ENCODE peak calls at places on chromosome 11, in ten cellular contexts. D, T, Z, E, U, W, Y, G, L and P are unnamed samples.

GRCh38 chr11:13781153-13781552 is 112.7 kb downstream of the FAR1 start:
- DNase-seq in L (no peak), W (peak; percentile 4), Z (no peak), T (no peak), Y (no peak), D (no peak), E (no peak), G (no peak), U (no peak), P (peak; percentile 37)

GRCh38 chr11:119726585-119727522 is 2.1 kb downstream of the NECTIN1 start:
- DNase-seq in Y (no peak), G (no peak), D (no peak), T (no peak), U (peak; percentile 43), E (no peak), Z (no peak), L (no peak), W (no peak), P (no peak)

GRCh38 chr11:118928870-118929495 is 3.3 kb upstream of the BCL9L start:
- DNase-seq in W (peak; percentile 64), Z (no peak), T (peak; percentile 53), G (peak; percentile 58), D (peak; percentile 64), U (peak; percentile 78), L (peak; percentile 81), Y (peak; percentile 47), E (peak; percentile 79), P (peak; percentile 65)

GRCh38 chr11:3193373-3194015 is 25.1 kb downstream of the MRGPRG start:
- DNase-seq in Z (peak; percentile 4), L (no peak), G (no peak), T (no peak), Y (no peak), U (no peak), E (no peak), D (no peak), W (no peak), P (no peak)

GRCh38 chr11:3995307-3995706 is 99.3 kb upstream of the RRM1 start:
- DNase-seq in Z (no peak), L (no peak), Y (no peak), T (no peak), D (no peak), U (no peak), E (no peak), G (no peak), W (no peak), P (no peak)

GRCh38 chr11:126090452-126090851 is 27.8 kb upstream of the CDON start:
- DNase-seq in U (no peak), L (no peak), Z (no peak), W (no peak), G (no peak), D (no peak), E (no peak), Y (no peak), T (no peak), P (no peak)

GRCh38 chr11:94975599-94975998 is 2.1 kb downstream of the KDM4D start:
- DNase-seq in Z (no peak), W (no peak), D (no peak), Y (no peak), E (no peak), G (no peak), T (no peak), U (no peak), L (no peak), P (no peak)

GRCh38 chr11:27215471-27216267 is 147.3 kb downstream of the CCDC34 start:
- DNase-seq in W (no peak), E (peak; percentile 88), G (no peak), D (peak; percentile 42), Z (no peak), T (no peak), L (peak; percentile 63), U (peak; percentile 26), Y (no peak), P (no peak)

GRCh38 chr11:125621995-125622394 is 3.0 kb upstream of the CHEK1 start:
- DNase-seq in L (no peak), T (peak; percentile 76), U (no peak), Y (peak; percentile 63), W (peak; percentile 7), Z (no peak), D (peak; percentile 55), G (no peak), E (peak; percentile 37), P (peak; percentile 60)

GRCh38 chr11:12723410-12724297 is 49.4 kb downstream of the TEAD1 start:
- DNase-seq in T (peak; percentile 41), U (peak; percentile 29), L (no peak), E (peak; percentile 39), Z (peak; percentile 18), W (peak; percentile 82), D (peak; percentile 29), G (peak; percentile 81), Y (peak; percentile 32), P (peak; percentile 98)

GRCh38 chr11:62125881-62126280 is 2.1 kb downstream of the INCENP start:
- DNase-seq in U (no peak), W (no peak), E (no peak), T (no peak), Z (no peak), L (no peak), G (no peak), Y (no peak), D (no peak), P (no peak)
- H3K4me3 ChIP-seq in U (no peak overlapping the region), W (no peak overlapping the region), E (no peak overlapping the region), T (peak overlapping the region; percentile 80), Z (no peak overlapping the region), L (no peak overlapping the region), G (no peak overlapping the region), Y (no peak overlapping the region), D (no peak overlapping the region), P (no peak overlapping the region)

DNA sequence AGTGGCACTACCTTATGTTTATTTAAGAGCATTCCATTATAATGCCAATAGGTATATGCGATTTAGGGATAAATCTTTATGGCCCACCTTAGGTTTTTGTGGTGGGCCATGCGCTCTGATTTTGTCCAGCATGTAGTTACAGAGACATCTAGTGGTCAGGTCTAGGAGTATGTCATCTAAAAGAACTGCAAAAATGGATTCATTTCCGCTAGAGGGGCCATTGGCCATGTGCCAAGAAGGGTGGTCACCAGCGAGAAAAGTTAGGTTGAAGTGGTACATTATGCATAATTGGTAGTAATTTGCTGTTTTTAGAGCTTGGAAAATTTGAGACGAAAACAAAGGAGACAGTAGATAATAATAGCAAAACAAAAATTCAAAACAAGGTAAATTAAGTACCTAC is 27.7 kb downstream of the LRRC4C start:
- DNase-seq in T (no peak), G (no peak), W (peak; percentile 3), L (no peak), U (no peak), Y (no peak), Z (no peak), E (no peak), D (no peak), P (no peak)
- TF ChIP-seq CTCF in T (no peak), G (no peak), W (no peak), L (no peak), U (peak; percentile 32), Y (peak; percentile 10), Z (peak; percentile 8), E (no peak), D (peak; percentile 26), P (no peak)

DNA sequence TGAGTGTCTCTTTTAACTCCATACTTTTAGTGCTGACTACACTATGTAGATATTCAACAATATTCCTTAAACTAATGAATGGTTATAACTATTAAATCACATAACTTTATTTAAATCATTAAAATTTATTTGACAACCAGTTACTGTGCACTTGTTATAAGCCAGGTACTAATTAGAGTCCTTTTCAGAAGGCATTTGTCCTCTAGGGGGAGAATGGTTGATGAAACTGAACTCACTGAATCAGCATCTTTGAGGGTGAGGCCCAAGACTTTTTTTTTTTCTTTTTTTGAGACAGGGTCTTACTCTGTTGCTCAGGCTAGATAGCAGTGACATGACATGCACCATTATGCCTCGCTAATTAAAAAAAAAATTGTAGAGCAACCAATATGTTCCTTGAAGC is 515.6 kb upstream of the CCDC90B start:
- DNase-seq in G (no peak), W (no peak), Z (no peak), T (no peak), U (no peak), D (no peak), L (no peak), E (no peak), Y (no peak), P (peak; percentile 5)
- H3K4me3 ChIP-seq in G (no peak overlapping the region), W (no peak overlapping the region), Z (no peak overlapping the region), T (no peak overlapping the region), U (no peak overlapping the region), D (no peak overlapping the region), L (no peak overlapping the region), E (no peak overlapping the region), Y (no peak overlapping the region), P (no peak overlapping the region)

DNA sequence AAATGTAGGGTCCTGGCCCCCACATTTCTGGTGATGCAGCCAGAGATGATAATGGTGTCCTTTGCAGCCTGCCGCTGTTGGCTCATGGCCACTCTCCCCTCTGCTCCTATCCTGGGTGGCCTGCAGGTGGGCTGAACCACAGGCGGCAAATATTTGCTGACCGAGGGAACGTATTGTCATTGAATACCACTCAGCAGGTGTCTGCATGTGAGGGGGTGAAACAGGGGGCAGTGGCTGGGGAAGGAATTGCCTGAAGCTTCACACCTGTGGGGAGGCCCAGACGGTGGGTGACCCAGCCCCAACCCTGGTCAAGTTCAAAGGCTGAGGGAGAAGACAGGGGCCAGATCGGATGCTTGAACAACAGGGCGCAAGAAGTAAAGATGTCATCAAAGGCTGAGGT is 73.3 kb upstream of the WNT11 start:
- DNase-seq in Z (no peak), E (no peak), W (no peak), U (no peak), Y (no peak), T (no peak), G (no peak), D (no peak), L (no peak), P (no peak)
- TF ChIP-seq CTCF in Z (no peak), E (no peak), W (no peak), U (no peak), Y (no peak), T (no peak), G (no peak), D (no peak), L (no peak), P (no peak)

DNA sequence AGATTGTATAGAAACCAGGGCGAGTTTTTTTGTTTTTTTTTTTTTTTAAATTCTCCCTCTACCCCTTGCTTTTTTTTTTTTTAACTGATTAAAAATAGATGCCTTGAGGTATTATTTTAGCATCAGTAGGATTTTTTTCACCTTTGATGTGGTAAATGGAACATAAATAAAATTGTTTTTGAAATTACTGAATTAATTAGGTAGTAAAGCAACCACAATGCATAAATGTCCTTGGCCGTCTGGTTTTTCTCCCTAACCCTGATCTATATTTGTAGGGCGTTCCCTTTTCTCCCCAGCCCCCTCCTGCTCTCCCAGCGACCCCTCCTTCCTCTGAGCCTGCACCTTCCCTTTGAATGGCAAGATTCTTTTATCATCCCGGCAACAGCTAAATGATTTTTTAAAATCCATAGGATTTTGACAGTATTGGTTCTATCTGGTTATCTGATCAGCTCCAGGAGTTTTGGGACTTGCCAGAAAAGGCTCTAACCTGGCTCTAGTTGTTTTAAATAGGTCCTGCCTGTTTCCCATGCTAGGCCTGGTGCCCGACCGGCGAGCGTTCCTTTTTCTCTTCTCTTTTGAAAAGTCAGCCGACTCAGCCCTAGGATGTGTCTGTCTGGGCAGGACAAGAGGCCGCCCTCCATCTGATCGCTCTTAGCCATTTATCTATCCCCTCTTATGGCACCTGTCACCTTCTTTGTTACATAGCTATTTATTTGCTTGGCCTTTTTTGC is 108.0 kb downstream of the ZBTB16 start:
- DNase-seq in W (no peak), U (no peak), G (no peak), Y (no peak), Z (no peak), L (no peak), E (no peak), T (peak; percentile 44), D (no peak), P (no peak)
- H3K4me3 ChIP-seq in W (no peak overlapping the region), U (no peak overlapping the region), G (no peak overlapping the region), Y (no peak overlapping the region), Z (no peak overlapping the region), L (peak overlapping the region; percentile 2), E (no peak overlapping the region), T (no peak overlapping the region), D (no peak overlapping the region), P (no peak overlapping the region)

GRCh38 chr11:70944636-70945035 is 307.7 kb downstream of the SHANK2 start:
- DNase-seq in T (no peak), D (no peak), Z (no peak), Y (no peak), G (no peak), E (no peak), U (no peak), W (no peak), L (no peak), P (no peak)
- TF ChIP-seq CTCF in T (no peak), D (no peak), Z (no peak), Y (peak; percentile 18), G (no peak), E (no peak), U (no peak), W (no peak), L (no peak), P (no peak)